ENCODE peak calls at places on chromosomes 4 and X, in six cellular contexts. V is myocyte; U is activated naive CD8-positive, alpha-beta T cell treated with anti-CD3 and anti-CD28 coated beads, Interleukin-2, amount 50 U/mL, for 24 hours; G is brain microvascular endothelial cell; Q is AG04450; R is activated CD4-positive, alpha-beta T cell treated with anti-CD3 and anti-CD28 coated beads, Interleukin-2, amount 10 ng/mL, durations not matched to agents 7 days and 5 days. K is an unnamed sample.

GRCh38 chr4:60724623-60725022 is 475.5 kb upstream of the ADGRL3 start:
- DNase-seq in V (no peak), U (no peak), G (peak; percentile 92), Q (peak; percentile 76), R (no peak), K (no peak)

GRCh38 chr4:174794706-174795105 is 34.3 kb downstream of the GLRA3 start:
- DNase-seq in V (no peak), U (no peak), G (no peak), Q (no peak), R (no peak), K (peak; percentile 7)

GRCh38 chr4:69122476-69122875 is 26.2 kb downstream of the UGT2B7 start:
- DNase-seq in V (no peak), U (no peak), G (no peak), Q (no peak), R (no peak), K (no peak)

GRCh38 chrX:44568196-44568595 is 25.5 kb upstream of the FUNDC1 start:
- DNase-seq in V (no peak), U (no peak), G (no peak), Q (no peak), R (no peak), K (no peak)

GRCh38 chrX:153599192-153600031 is 473 bp upstream of the CCNQ start:
- DNase-seq in V (peak; percentile 84), U (peak; percentile 87), G (peak; percentile 58), Q (peak; percentile 43), R (peak; percentile 87), K (peak; percentile 80)

GRCh38 chr4:5863461-5864113 is 29.3 kb downstream of the CRMP1 start:
- DNase-seq in V (peak; percentile 97), U (peak; percentile 63), G (peak; percentile 86), Q (peak; percentile 72), R (peak; percentile 61), K (peak; percentile 98)

GRCh38 chr4:139619644-139620043 is 46.0 kb upstream of the MGST2 start:
- DNase-seq in V (no peak), U (no peak), G (peak; percentile 24), Q (no peak), R (peak; percentile 31), K (peak; percentile 29)

GRCh38 chr4:129926936-129927335 is 831.0 kb downstream of the C4orf33 start:
- DNase-seq in V (no peak), U (no peak), G (no peak), Q (no peak), R (no peak), K (no peak)

GRCh38 chr4:151835467-151835866 is 74.7 kb upstream of the GATB start:
- DNase-seq in V (no peak), U (no peak), G (no peak), Q (no peak), R (no peak), K (peak; percentile 42)

GRCh38 chr4:86256086-86256485 is 103.8 kb downstream of the MAPK10 start:
- DNase-seq in V (no peak), U (no peak), G (no peak), Q (no peak), R (no peak), K (peak; percentile 5)

GRCh38 chr4:32826169-32826568 is 2106.0 kb downstream of the PCDH7 start:
- DNase-seq in V (no peak), U (no peak), G (no peak), Q (no peak), R (no peak), K (peak; percentile 6)

GRCh38 chrX:151505796-151506195 is 57.7 kb upstream of the PASD1 start:
- DNase-seq in V (peak; percentile 3), U (peak; percentile 3), G (no peak), Q (no peak), R (peak; percentile 6), K (no peak)

K was measured in LHCN-M2.